ENCODE peak calls at places on chromosomes 12 and 14, in eight cellular contexts. O, T, M, C, N, Q, R and U are unnamed samples.

GRCh38 chr12:2035421-2036080 is 17.2 kb upstream of the CACNA1C start:
- DNase-seq in O (no peak), T (no peak), M (no peak), C (no peak), N (no peak), Q (no peak), R (no peak), U (no peak)

GRCh38 chr14:20454359-20454644 is 310 bp downstream of the OSGEP start:
- DNase-seq in O (no peak), T (no peak), M (no peak), C (peak), N (peak), Q (peak), R (no peak), U (peak)

GRCh38 chr12:65408448-65408847 is 130.0 kb downstream of the MSRB3 start:
- DNase-seq in O (no peak), T (no peak), M (no peak), C (no peak), N (no peak), Q (no peak), R (no peak), U (no peak)

GRCh38 chr12:100956311-100956852 is 161.8 kb downstream of the ANO4 start:
- DNase-seq in O (no peak), T (no peak), M (no peak), C (no peak), N (no peak), Q (no peak), R (no peak), U (no peak)

GRCh38 chr14:85573406-85573805 is 43.5 kb downstream of the FLRT2 start:
- DNase-seq in O (no peak), T (no peak), M (no peak), C (no peak), N (no peak), Q (no peak), R (no peak), U (no peak)

GRCh38 chr14:88242426-88242825 is 80.6 kb downstream of the KCNK10 start:
- DNase-seq in O (no peak), T (no peak), M (no peak), C (no peak), N (no peak), Q (no peak), R (no peak), U (no peak)

GRCh38 chr12:31629756-31630732 is 29.4 kb upstream of the ETFBKMT start:
- DNase-seq in O (peak), T (no peak), M (peak), C (no peak), N (no peak), Q (no peak), R (peak), U (no peak)

GRCh38 chr14:100398044-100398443 is 74.9 kb downstream of the SLC25A47 start:
- DNase-seq in O (no peak), T (no peak), M (no peak), C (no peak), N (no peak), Q (no peak), R (no peak), U (no peak)

GRCh38 chr12:10084733-10085132 is 14.1 kb downstream of the CLEC1A start:
- DNase-seq in O (no peak), T (no peak), M (no peak), C (no peak), N (no peak), Q (no peak), R (no peak), U (no peak)

GRCh38 chr14:24195186-24196070 is at the start of gene TM9SF1:
- DNase-seq in O (peak), T (peak), M (peak), C (peak), N (peak), Q (peak), R (peak), U (peak)

GRCh38 chr14:97318380-97318779 is 521.2 kb downstream of the VRK1 start:
- DNase-seq in O (no peak), T (no peak), M (no peak), C (no peak), N (no peak), Q (no peak), R (no peak), U (no peak)

DNA sequence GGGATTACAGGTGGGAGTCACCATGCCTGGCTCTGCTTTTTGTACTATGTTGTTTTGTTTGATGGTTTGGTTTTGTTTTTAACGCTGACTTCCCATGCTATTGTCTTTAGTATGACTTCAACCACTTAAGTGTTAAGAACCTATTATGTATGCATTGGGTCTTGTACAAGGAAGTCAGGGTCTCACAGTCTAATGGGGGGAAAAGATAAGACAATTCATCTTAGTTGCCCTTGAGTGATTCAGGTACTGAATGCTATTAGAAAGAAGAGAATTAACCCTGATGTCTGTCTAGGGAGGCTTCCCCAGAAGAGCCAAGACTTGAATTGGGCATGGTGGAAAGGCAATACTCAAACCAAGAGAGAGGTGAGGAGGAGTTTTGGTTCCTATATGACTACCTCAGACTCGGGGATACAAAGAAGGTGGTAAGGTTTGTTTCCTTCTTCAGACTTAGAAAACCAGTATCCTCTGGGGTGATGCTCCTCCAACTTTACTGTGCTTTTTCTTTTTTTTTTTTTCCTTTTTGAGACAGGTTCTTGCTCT is 64.6 kb downstream of the SUSD6 start:
- DNase-seq in O (no peak), T (no peak), M (no peak), C (no peak), N (no peak), Q (no peak), R (no peak), U (no peak)
- H3K27ac ChIP-seq in O (no peak), T (no peak), M (no peak), C (peak), N (no peak), Q (peak), R (peak), U (no peak)

GRCh38 chr14:67965684-67966083 is 146.1 kb downstream of the RAD51B start:
- DNase-seq in O (no peak), T (no peak), M (no peak), C (no peak), N (no peak), Q (no peak), R (no peak), U (no peak)

GRCh38 chr14:67963960-67964359 is 144.4 kb downstream of the RAD51B start:
- DNase-seq in O (no peak), T (no peak), M (no peak), C (no peak), N (no peak), Q (no peak), R (no peak), U (no peak)

GRCh38 chr14:67962215-67962644 is 142.7 kb downstream of the RAD51B start:
- DNase-seq in O (no peak), T (no peak), M (no peak), C (no peak), N (no peak), Q (no peak), R (no peak), U (no peak)

GRCh38 chr14:67963545-67963944 is 144.0 kb downstream of the RAD51B start:
- DNase-seq in O (no peak), T (no peak), M (no peak), C (no peak), N (no peak), Q (no peak), R (no peak), U (no peak)

DNA sequence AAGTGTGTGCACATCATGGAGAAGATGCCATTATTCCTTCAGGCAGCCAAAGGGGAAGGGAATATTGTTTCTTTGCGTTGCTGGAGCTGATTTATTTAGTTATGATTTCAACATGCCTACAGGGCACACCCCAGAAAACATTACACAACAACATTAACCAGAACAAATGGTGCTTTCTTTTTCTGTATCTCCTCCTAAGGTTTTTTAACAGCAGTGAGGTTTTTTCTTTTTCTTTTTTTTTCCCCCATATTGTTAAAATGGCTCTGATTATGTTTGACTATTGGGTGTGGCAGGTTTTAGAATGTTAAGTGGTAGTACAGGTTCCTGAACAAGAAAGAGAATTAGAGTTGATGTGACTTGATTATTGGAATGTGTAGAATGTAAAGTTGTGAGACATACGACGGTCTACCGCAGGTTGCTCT is 144.8 kb downstream of the RAD51B start:
- DNase-seq in O (no peak), T (no peak), M (no peak), C (no peak), N (no peak), Q (no peak), R (no peak), U (no peak)
- H3K4me3 ChIP-seq in O (no peak), T (no peak), M (peak), C (peak), N (no peak), Q (no peak), R (peak), U (no peak)

GRCh38 chr12:58877243-58877743 is 43.0 kb downstream of the LRIG3 start:
- DNase-seq in O (no peak), T (peak), M (no peak), C (no peak), N (no peak), Q (no peak), R (no peak), U (no peak)
- H3K27ac ChIP-seq in O (no peak), T (no peak), M (no peak), C (no peak), N (no peak), Q (no peak), R (no peak), U (no peak)

GRCh38 chr14:104676694-104677505 is 12.5 kb upstream of the INF2 start:
- DNase-seq in O (peak), T (no peak), M (peak), C (no peak), N (no peak), Q (peak), R (no peak), U (peak)

GRCh38 chr14:104680056-104680805 is 9.2 kb upstream of the INF2 start:
- DNase-seq in O (peak), T (no peak), M (peak), C (no peak), N (no peak), Q (no peak), R (no peak), U (peak)

GRCh38 chr14:104678901-104679705 is 10.3 kb upstream of the INF2 start:
- DNase-seq in O (peak), T (no peak), M (no peak), C (no peak), N (no peak), Q (no peak), R (no peak), U (peak)

GRCh38 chr14:104677506-104678332 is 11.7 kb upstream of the INF2 start:
- DNase-seq in O (peak), T (peak), M (peak), C (peak), N (no peak), Q (peak), R (peak), U (peak)

GRCh38 chr14:104678346-104678745 is 11.1 kb upstream of the INF2 start:
- DNase-seq in O (peak), T (no peak), M (peak), C (no peak), N (no peak), Q (no peak), R (no peak), U (no peak)
- H3K4me3 ChIP-seq in O (peak), T (peak), M (peak), C (peak), N (peak), Q (peak), R (peak), U (peak)

GRCh38 chr12:131912526-131913274 is 16.4 kb upstream of the PUS1 start:
- DNase-seq in O (peak), T (peak), M (peak), C (no peak), N (peak), Q (no peak), R (peak), U (peak)
- H3K27ac ChIP-seq in O (peak), T (no peak), M (peak), C (peak), N (peak), Q (no peak), R (peak), U (peak)

GRCh38 chr14:80124794-80125193 is 86.5 kb downstream of the DIO2 start:
- DNase-seq in O (no peak), T (no peak), M (no peak), C (no peak), N (no peak), Q (no peak), R (no peak), U (no peak)
- H3K4me3 ChIP-seq in O (no peak), T (no peak), M (no peak), C (no peak), N (no peak), Q (no peak), R (no peak), U (no peak)